ENCODE peak calls at places on chromosomes 2 and 18, in nine cellular contexts. One of them, this sample, is unnamed.

GRCh38 chr18:78675231-78675630 is 304.4 kb upstream of the SALL3 start:
- DNase-seq in upper lobe of right lung: no peak
- DNase-seq in PC-3: no peak
- DNase-seq in body of pancreas: no peak
- DNase-seq in colonic mucosa: no peak
- DNase-seq in Peyer's patch: no peak
- DNase-seq in lower lobe of right lung: no peak
- DNase-seq in transverse colon: no peak
- DNase-seq in effector memory CD4-positive, alpha-beta T cell: no peak
- DNase-seq in this sample: peak; percentile 39

GRCh38 chr2:8525582-8526402 is 156.1 kb upstream of the ID2 start:
- DNase-seq in upper lobe of right lung: peak; percentile 96
- DNase-seq in PC-3: peak; percentile 71
- DNase-seq in body of pancreas: peak; percentile 92
- DNase-seq in colonic mucosa: peak; percentile 89
- DNase-seq in Peyer's patch: peak; percentile 90
- DNase-seq in lower lobe of right lung: peak; percentile 96
- DNase-seq in transverse colon: peak; percentile 90
- DNase-seq in effector memory CD4-positive, alpha-beta T cell: no peak
- DNase-seq in this sample: peak; percentile 66

GRCh38 chr2:222861411-222862067 is 703 bp downstream of the ACSL3 start:
- DNase-seq in upper lobe of right lung: peak; percentile 80
- DNase-seq in PC-3: no peak
- DNase-seq in body of pancreas: peak; percentile 49
- DNase-seq in colonic mucosa: peak; percentile 44
- DNase-seq in Peyer's patch: peak; percentile 61
- DNase-seq in lower lobe of right lung: peak; percentile 77
- DNase-seq in transverse colon: peak; percentile 43
- DNase-seq in effector memory CD4-positive, alpha-beta T cell: peak; percentile 24
- DNase-seq in this sample: peak; percentile 62

GRCh38 chr2:222483513-222484039 is 59.2 kb downstream of the SGPP2 start:
- DNase-seq in upper lobe of right lung: no peak
- DNase-seq in PC-3: no peak
- DNase-seq in body of pancreas: peak; percentile 21
- DNase-seq in colonic mucosa: peak; percentile 46
- DNase-seq in Peyer's patch: no peak
- DNase-seq in lower lobe of right lung: no peak
- DNase-seq in transverse colon: peak; percentile 32
- DNase-seq in effector memory CD4-positive, alpha-beta T cell: no peak
- DNase-seq in this sample: no peak

GRCh38 chr2:151465771-151466170 is 56.1 kb downstream of the RIF1 start:
- DNase-seq in upper lobe of right lung: no peak
- DNase-seq in PC-3: no peak
- DNase-seq in body of pancreas: no peak
- DNase-seq in colonic mucosa: no peak
- DNase-seq in Peyer's patch: no peak
- DNase-seq in lower lobe of right lung: no peak
- DNase-seq in transverse colon: no peak
- DNase-seq in effector memory CD4-positive, alpha-beta T cell: no peak
- DNase-seq in this sample: no peak

GRCh38 chr2:105256431-105257047 is 15.0 kb downstream of the GPR45 start:
- DNase-seq in upper lobe of right lung: no peak
- DNase-seq in PC-3: no peak
- DNase-seq in body of pancreas: no peak
- DNase-seq in colonic mucosa: no peak
- DNase-seq in Peyer's patch: no peak
- DNase-seq in lower lobe of right lung: no peak
- DNase-seq in transverse colon: no peak
- DNase-seq in effector memory CD4-positive, alpha-beta T cell: no peak
- DNase-seq in this sample: no peak

GRCh38 chr18:80033181-80034067 is 810 bp upstream of the RBFA start:
- DNase-seq in upper lobe of right lung: peak; percentile 86
- DNase-seq in PC-3: peak; percentile 6
- DNase-seq in body of pancreas: no peak
- DNase-seq in colonic mucosa: no peak
- DNase-seq in Peyer's patch: no peak
- DNase-seq in lower lobe of right lung: no peak
- DNase-seq in transverse colon: no peak
- DNase-seq in effector memory CD4-positive, alpha-beta T cell: peak; percentile 64
- DNase-seq in this sample: no peak

GRCh38 chr2:186687774-186688173 is 6.1 kb upstream of the FAM171B start:
- DNase-seq in upper lobe of right lung: no peak
- DNase-seq in PC-3: no peak
- DNase-seq in body of pancreas: no peak
- DNase-seq in colonic mucosa: no peak
- DNase-seq in Peyer's patch: no peak
- DNase-seq in lower lobe of right lung: no peak
- DNase-seq in transverse colon: no peak
- DNase-seq in effector memory CD4-positive, alpha-beta T cell: no peak
- DNase-seq in this sample: no peak

GRCh38 chr2:88059979-88060906 is 4.7 kb upstream of the KRCC1 start:
- DNase-seq in upper lobe of right lung: no peak
- DNase-seq in PC-3: peak; percentile 69
- DNase-seq in body of pancreas: no peak
- DNase-seq in colonic mucosa: no peak
- DNase-seq in Peyer's patch: peak; percentile 61
- DNase-seq in lower lobe of right lung: no peak
- DNase-seq in transverse colon: no peak
- DNase-seq in effector memory CD4-positive, alpha-beta T cell: no peak
- DNase-seq in this sample: no peak

GRCh38 chr18:50194623-50195532 is at the start of gene MYO5B:
- DNase-seq in upper lobe of right lung: peak; percentile 93
- DNase-seq in PC-3: peak; percentile 69
- DNase-seq in body of pancreas: peak; percentile 95
- DNase-seq in colonic mucosa: peak; percentile 85
- DNase-seq in Peyer's patch: peak; percentile 90
- DNase-seq in lower lobe of right lung: peak; percentile 90
- DNase-seq in transverse colon: peak; percentile 91
- DNase-seq in effector memory CD4-positive, alpha-beta T cell: no peak
- DNase-seq in this sample: peak; percentile 56

GRCh38 chr2:10646153-10646552 is 43.6 kb downstream of the NOL10 start:
- DNase-seq in upper lobe of right lung: no peak
- DNase-seq in PC-3: peak; percentile 27
- DNase-seq in body of pancreas: no peak
- DNase-seq in colonic mucosa: no peak
- DNase-seq in Peyer's patch: no peak
- DNase-seq in lower lobe of right lung: no peak
- DNase-seq in transverse colon: no peak
- DNase-seq in effector memory CD4-positive, alpha-beta T cell: no peak
- DNase-seq in this sample: no peak

GRCh38 chr2:161898633-161899032 is 175.4 kb downstream of the DPP4 start:
- DNase-seq in upper lobe of right lung: no peak
- DNase-seq in PC-3: no peak
- DNase-seq in body of pancreas: no peak
- DNase-seq in colonic mucosa: no peak
- DNase-seq in Peyer's patch: no peak
- DNase-seq in lower lobe of right lung: no peak
- DNase-seq in transverse colon: no peak
- DNase-seq in effector memory CD4-positive, alpha-beta T cell: no peak
- DNase-seq in this sample: no peak

GRCh38 chr2:38978908-38979307 is 89.2 kb downstream of the ARHGEF33 start:
- DNase-seq in upper lobe of right lung: no peak
- DNase-seq in PC-3: no peak
- DNase-seq in body of pancreas: no peak
- DNase-seq in colonic mucosa: no peak
- DNase-seq in Peyer's patch: no peak
- DNase-seq in lower lobe of right lung: no peak
- DNase-seq in transverse colon: no peak
- DNase-seq in effector memory CD4-positive, alpha-beta T cell: no peak
- DNase-seq in this sample: no peak
- H3K4me1 ChIP-seq in upper lobe of right lung: no peaks in the 10 kb centered on the region
- H3K4me1 ChIP-seq in PC-3: no peaks in the 10 kb centered on the region
- H3K4me1 ChIP-seq in body of pancreas: no peaks in the 10 kb centered on the region
- H3K4me1 ChIP-seq in colonic mucosa: no peaks in the 10 kb centered on the region
- H3K4me1 ChIP-seq in Peyer's patch: no peaks in the 10 kb centered on the region
- H3K4me1 ChIP-seq in lower lobe of right lung: no peaks in the 10 kb centered on the region
- H3K4me1 ChIP-seq in transverse colon: no peaks in the 10 kb centered on the region
- H3K4me1 ChIP-seq in effector memory CD4-positive, alpha-beta T cell: no peaks in the 10 kb centered on the region
- H3K4me1 ChIP-seq in this sample: no peaks in the 10 kb centered on the region

DNA sequence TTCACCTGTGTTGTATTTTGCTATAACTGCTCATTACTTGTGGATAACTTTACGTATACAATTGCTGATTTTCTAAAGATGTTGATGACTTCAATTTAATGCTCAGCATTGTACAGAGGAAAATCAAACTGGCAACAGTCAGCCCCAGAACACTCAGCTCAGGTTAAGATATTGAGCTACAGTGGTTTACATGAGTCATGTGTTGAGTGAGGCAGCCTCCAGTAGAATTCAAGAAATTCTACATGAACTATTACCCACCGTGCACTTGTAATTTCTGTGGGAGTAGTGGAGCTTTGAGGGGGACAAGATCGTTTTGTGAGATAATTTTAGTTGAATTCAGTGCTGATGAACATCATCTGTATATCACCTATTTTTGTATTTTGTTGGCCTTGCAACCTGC is 292.3 kb downstream of the ALPK2 start:
- DNase-seq in upper lobe of right lung: no peak
- DNase-seq in PC-3: no peak
- DNase-seq in body of pancreas: no peak
- DNase-seq in colonic mucosa: no peak
- DNase-seq in Peyer's patch: no peak
- DNase-seq in lower lobe of right lung: no peak
- DNase-seq in transverse colon: no peak
- DNase-seq in effector memory CD4-positive, alpha-beta T cell: no peak
- DNase-seq in this sample: no peak
- H3K27ac ChIP-seq in upper lobe of right lung: no peak overlapping the region
- H3K27ac ChIP-seq in PC-3: no peak overlapping the region
- H3K27ac ChIP-seq in body of pancreas: no peak overlapping the region
- H3K27ac ChIP-seq in colonic mucosa: no peak overlapping the region
- H3K27ac ChIP-seq in Peyer's patch: no peak overlapping the region
- H3K27ac ChIP-seq in lower lobe of right lung: no peak overlapping the region
- H3K27ac ChIP-seq in transverse colon: peak overlapping the region; percentile 50
- H3K27ac ChIP-seq in effector memory CD4-positive, alpha-beta T cell: no peak overlapping the region
- H3K27ac ChIP-seq in this sample: peak overlapping the region; percentile 64

GRCh38 chr2:46708492-46708891 is 207.1 kb downstream of the MCFD2 start:
- DNase-seq in upper lobe of right lung: no peak
- DNase-seq in PC-3: no peak
- DNase-seq in body of pancreas: no peak
- DNase-seq in colonic mucosa: no peak
- DNase-seq in Peyer's patch: no peak
- DNase-seq in lower lobe of right lung: no peak
- DNase-seq in transverse colon: no peak
- DNase-seq in effector memory CD4-positive, alpha-beta T cell: no peak
- DNase-seq in this sample: no peak

GRCh38 chr2:46705663-46706062 is 209.9 kb downstream of the MCFD2 start:
- DNase-seq in upper lobe of right lung: no peak
- DNase-seq in PC-3: no peak
- DNase-seq in body of pancreas: no peak
- DNase-seq in colonic mucosa: no peak
- DNase-seq in Peyer's patch: no peak
- DNase-seq in lower lobe of right lung: no peak
- DNase-seq in transverse colon: no peak
- DNase-seq in effector memory CD4-positive, alpha-beta T cell: no peak
- DNase-seq in this sample: no peak

GRCh38 chr2:46711156-46711555 is 204.4 kb downstream of the MCFD2 start:
- DNase-seq in upper lobe of right lung: no peak
- DNase-seq in PC-3: no peak
- DNase-seq in body of pancreas: no peak
- DNase-seq in colonic mucosa: no peak
- DNase-seq in Peyer's patch: no peak
- DNase-seq in lower lobe of right lung: no peak
- DNase-seq in transverse colon: no peak
- DNase-seq in effector memory CD4-positive, alpha-beta T cell: no peak
- DNase-seq in this sample: no peak

GRCh38 chr2:46706264-46706983 is 209.2 kb downstream of the MCFD2 start:
- DNase-seq in upper lobe of right lung: no peak
- DNase-seq in PC-3: no peak
- DNase-seq in body of pancreas: no peak
- DNase-seq in colonic mucosa: no peak
- DNase-seq in Peyer's patch: no peak
- DNase-seq in lower lobe of right lung: no peak
- DNase-seq in transverse colon: no peak
- DNase-seq in effector memory CD4-positive, alpha-beta T cell: no peak
- DNase-seq in this sample: no peak

DNA sequence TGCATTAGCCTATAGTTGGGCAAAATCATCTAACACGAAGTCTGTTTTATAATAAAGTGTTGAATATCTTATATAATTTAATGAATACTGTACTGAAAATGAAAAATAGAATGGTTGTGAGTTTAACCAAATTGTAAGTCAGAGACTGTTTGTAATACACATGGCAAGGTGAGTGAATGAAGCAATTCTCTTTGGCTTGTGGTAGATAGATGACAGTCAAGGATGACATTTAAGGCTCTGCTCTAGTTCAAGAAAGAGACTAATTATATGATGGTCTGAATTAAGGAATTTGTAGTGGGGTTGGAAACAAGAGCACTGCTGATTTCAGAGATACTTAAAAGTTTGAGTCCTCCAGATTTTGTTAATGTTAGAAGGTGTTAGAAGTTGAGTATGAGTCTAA is 207.7 kb downstream of the MCFD2 start:
- DNase-seq in upper lobe of right lung: no peak
- DNase-seq in PC-3: no peak
- DNase-seq in body of pancreas: no peak
- DNase-seq in colonic mucosa: no peak
- DNase-seq in Peyer's patch: no peak
- DNase-seq in lower lobe of right lung: no peak
- DNase-seq in transverse colon: no peak
- DNase-seq in effector memory CD4-positive, alpha-beta T cell: no peak
- DNase-seq in this sample: no peak
- H3K4me1 ChIP-seq in upper lobe of right lung: peaks cover 54% of the 10 kb centered on the region
- H3K4me1 ChIP-seq in PC-3: peaks cover 4% of the 10 kb centered on the region
- H3K4me1 ChIP-seq in body of pancreas: peaks cover 46% of the 10 kb centered on the region
- H3K4me1 ChIP-seq in colonic mucosa: no peaks in the 10 kb centered on the region
- H3K4me1 ChIP-seq in Peyer's patch: no peaks in the 10 kb centered on the region
- H3K4me1 ChIP-seq in lower lobe of right lung: peaks cover 57% of the 10 kb centered on the region
- H3K4me1 ChIP-seq in transverse colon: peaks cover 21% of the 10 kb centered on the region
- H3K4me1 ChIP-seq in effector memory CD4-positive, alpha-beta T cell: no peaks in the 10 kb centered on the region
- H3K4me1 ChIP-seq in this sample: peaks cover 62% of the 10 kb centered on the region

GRCh38 chr18:2657043-2657512 is 1.6 kb downstream of the SMCHD1 start:
- DNase-seq in upper lobe of right lung: no peak
- DNase-seq in PC-3: peak; percentile 16
- DNase-seq in body of pancreas: no peak
- DNase-seq in colonic mucosa: no peak
- DNase-seq in Peyer's patch: no peak
- DNase-seq in lower lobe of right lung: no peak
- DNase-seq in transverse colon: no peak
- DNase-seq in effector memory CD4-positive, alpha-beta T cell: no peak
- DNase-seq in this sample: no peak

GRCh38 chr18:2655153-2655953 is at the start of gene SMCHD1:
- DNase-seq in upper lobe of right lung: peak; percentile 97
- DNase-seq in PC-3: peak; percentile 78
- DNase-seq in body of pancreas: peak; percentile 93
- DNase-seq in colonic mucosa: peak; percentile 87
- DNase-seq in Peyer's patch: peak; percentile 97
- DNase-seq in lower lobe of right lung: peak; percentile 95
- DNase-seq in transverse colon: peak; percentile 90
- DNase-seq in effector memory CD4-positive, alpha-beta T cell: peak; percentile 85
- DNase-seq in this sample: peak; percentile 93

GRCh38 chr18:2655954-2656236 is 369 bp downstream of the SMCHD1 start:
- DNase-seq in upper lobe of right lung: no peak
- DNase-seq in PC-3: no peak
- DNase-seq in body of pancreas: no peak
- DNase-seq in colonic mucosa: no peak
- DNase-seq in Peyer's patch: no peak
- DNase-seq in lower lobe of right lung: peak; percentile 75
- DNase-seq in transverse colon: no peak
- DNase-seq in effector memory CD4-positive, alpha-beta T cell: no peak
- DNase-seq in this sample: peak; percentile 77

GRCh38 chr18:2657788-2658458 is 2.4 kb downstream of the SMCHD1 start:
- DNase-seq in upper lobe of right lung: no peak
- DNase-seq in PC-3: peak; percentile 89
- DNase-seq in body of pancreas: no peak
- DNase-seq in colonic mucosa: no peak
- DNase-seq in Peyer's patch: no peak
- DNase-seq in lower lobe of right lung: no peak
- DNase-seq in transverse colon: no peak
- DNase-seq in effector memory CD4-positive, alpha-beta T cell: no peak
- DNase-seq in this sample: no peak

GRCh38 chr18:2656237-2657042 is 914 bp downstream of the SMCHD1 start:
- DNase-seq in upper lobe of right lung: peak; percentile 81
- DNase-seq in PC-3: peak; percentile 25
- DNase-seq in body of pancreas: peak; percentile 68
- DNase-seq in colonic mucosa: peak; percentile 72
- DNase-seq in Peyer's patch: peak; percentile 82
- DNase-seq in lower lobe of right lung: peak; percentile 79
- DNase-seq in transverse colon: peak; percentile 65
- DNase-seq in effector memory CD4-positive, alpha-beta T cell: peak; percentile 50
- DNase-seq in this sample: peak; percentile 60
- H3K27ac ChIP-seq in upper lobe of right lung: peak overlapping the region; percentile 94
- H3K27ac ChIP-seq in PC-3: peak overlapping the region; percentile 64
- H3K27ac ChIP-seq in body of pancreas: peak overlapping the region; percentile 97
- H3K27ac ChIP-seq in colonic mucosa: peak overlapping the region; percentile 97
- H3K27ac ChIP-seq in Peyer's patch: peak overlapping the region; percentile 99
- H3K27ac ChIP-seq in lower lobe of right lung: peak overlapping the region; percentile 98
- H3K27ac ChIP-seq in transverse colon: peak overlapping the region; percentile 95
- H3K27ac ChIP-seq in effector memory CD4-positive, alpha-beta T cell: peak overlapping the region; percentile 99
- H3K27ac ChIP-seq in this sample: peak overlapping the region; percentile 96

This sample was measured in psoas muscle.